ENCODE peak calls at places on chromosome 12, in five cellular contexts. One of them, this sample, is unnamed.

GRCh38 chr12:80627773-80628172 is 79.7 kb upstream of the MYF6 start:
- DNase-seq in pancreas: no peak
- DNase-seq in H1: no peak
- DNase-seq in cardiac muscle cell: no peak
- DNase-seq in neuronal stem cell: no peak
- DNase-seq in this sample: peak; percentile 12

GRCh38 chr12:48980389-48980952 is 2.3 kb downstream of the WNT1 start:
- DNase-seq in pancreas: peak; percentile 74
- DNase-seq in H1: peak; percentile 78
- DNase-seq in cardiac muscle cell: no peak
- DNase-seq in neuronal stem cell: no peak
- DNase-seq in this sample: no peak

GRCh38 chr12:9379023-9379742 is 171.0 kb upstream of the PZP start:
- DNase-seq in pancreas: no peak
- DNase-seq in H1: no peak
- DNase-seq in cardiac muscle cell: no peak
- DNase-seq in neuronal stem cell: no peak
- DNase-seq in this sample: no peak

GRCh38 chr12:78146365-78146772 is 315.7 kb downstream of the NAV3 start:
- DNase-seq in pancreas: no peak
- DNase-seq in H1: no peak
- DNase-seq in cardiac muscle cell: peak; percentile 59
- DNase-seq in neuronal stem cell: peak; percentile 17
- DNase-seq in this sample: no peak

GRCh38 chr12:48125985-48126384 is 6.8 kb downstream of the PFKM start:
- DNase-seq in pancreas: no peak
- DNase-seq in H1: no peak
- DNase-seq in cardiac muscle cell: peak; percentile 85
- DNase-seq in neuronal stem cell: no peak
- DNase-seq in this sample: no peak

GRCh38 chr12:124653169-124653931 is 85.9 kb upstream of the NCOR2 start:
- DNase-seq in pancreas: no peak
- DNase-seq in H1: no peak
- DNase-seq in cardiac muscle cell: no peak
- DNase-seq in neuronal stem cell: no peak
- DNase-seq in this sample: no peak

GRCh38 chr12:94676011-94676709 is 25.8 kb upstream of the TMCC3 start:
- DNase-seq in pancreas: no peak
- DNase-seq in H1: no peak
- DNase-seq in cardiac muscle cell: no peak
- DNase-seq in neuronal stem cell: no peak
- DNase-seq in this sample: no peak

GRCh38 chr12:86241600-86241999 is 14.6 kb downstream of the MGAT4C start:
- DNase-seq in pancreas: no peak
- DNase-seq in H1: no peak
- DNase-seq in cardiac muscle cell: no peak
- DNase-seq in neuronal stem cell: no peak
- DNase-seq in this sample: no peak

GRCh38 chr12:21559855-21560569 is 33.9 kb downstream of the SPX start:
- DNase-seq in pancreas: no peak
- DNase-seq in H1: no peak
- DNase-seq in cardiac muscle cell: no peak
- DNase-seq in neuronal stem cell: no peak
- DNase-seq in this sample: no peak

GRCh38 chr12:49912345-49912744 is 8.6 kb upstream of the FAIM2 start:
- DNase-seq in pancreas: no peak
- DNase-seq in H1: no peak
- DNase-seq in cardiac muscle cell: no peak
- DNase-seq in neuronal stem cell: no peak
- DNase-seq in this sample: no peak

GRCh38 chr12:67816269-67816668 is 167.7 kb downstream of the DYRK2 start:
- DNase-seq in pancreas: no peak
- DNase-seq in H1: no peak
- DNase-seq in cardiac muscle cell: no peak
- DNase-seq in neuronal stem cell: no peak
- DNase-seq in this sample: no peak

GRCh38 chr12:132344601-132345000 is 15.2 kb upstream of the GALNT9 start:
- DNase-seq in pancreas: peak; percentile 10
- DNase-seq in H1: no peak
- DNase-seq in cardiac muscle cell: no peak
- DNase-seq in neuronal stem cell: no peak
- DNase-seq in this sample: no peak

GRCh38 chr12:65699251-65699650 is 125.0 kb upstream of the HMGA2 start:
- DNase-seq in pancreas: no peak
- DNase-seq in H1: no peak
- DNase-seq in cardiac muscle cell: no peak
- DNase-seq in neuronal stem cell: no peak
- DNase-seq in this sample: peak; percentile 49

GRCh38 chr12:106459124-106459523 is 101.6 kb downstream of the POLR3B start:
- DNase-seq in pancreas: no peak
- DNase-seq in H1: no peak
- DNase-seq in cardiac muscle cell: no peak
- DNase-seq in neuronal stem cell: no peak
- DNase-seq in this sample: no peak

GRCh38 chr12:40271981-40272664 is 47.3 kb downstream of the LRRK2 start:
- DNase-seq in pancreas: peak; percentile 45
- DNase-seq in H1: no peak
- DNase-seq in cardiac muscle cell: no peak
- DNase-seq in neuronal stem cell: no peak
- DNase-seq in this sample: no peak

GRCh38 chr12:26636710-26637328 is 196.2 kb downstream of the ITPR2 start:
- DNase-seq in pancreas: no peak
- DNase-seq in H1: no peak
- DNase-seq in cardiac muscle cell: no peak
- DNase-seq in neuronal stem cell: no peak
- DNase-seq in this sample: peak; percentile 73

GRCh38 chr12:103966736-103967135 is 1.1 kb downstream of the TDG start:
- DNase-seq in pancreas: no peak
- DNase-seq in H1: no peak
- DNase-seq in cardiac muscle cell: peak; percentile 39
- DNase-seq in neuronal stem cell: no peak
- DNase-seq in this sample: no peak

GRCh38 chr12:109464642-109465351 is 12.3 kb downstream of the KCTD10 start:
- DNase-seq in pancreas: no peak
- DNase-seq in H1: no peak
- DNase-seq in cardiac muscle cell: no peak
- DNase-seq in neuronal stem cell: no peak
- DNase-seq in this sample: no peak

GRCh38 chr12:107027304-107028053 is 40.5 kb upstream of the MTERF2 start:
- DNase-seq in pancreas: no peak
- DNase-seq in H1: no peak
- DNase-seq in cardiac muscle cell: no peak
- DNase-seq in neuronal stem cell: no peak
- DNase-seq in this sample: peak; percentile 56

GRCh38 chr12:65826513-65827171 is 2.4 kb downstream of the HMGA2 start:
- DNase-seq in pancreas: no peak
- DNase-seq in H1: no peak
- DNase-seq in cardiac muscle cell: peak; percentile 9
- DNase-seq in neuronal stem cell: no peak
- DNase-seq in this sample: peak; percentile 92

GRCh38 chr12:60106207-60106606 is 510.4 kb downstream of the SLC16A7 start:
- DNase-seq in pancreas: no peak
- DNase-seq in H1: no peak
- DNase-seq in cardiac muscle cell: no peak
- DNase-seq in neuronal stem cell: no peak
- DNase-seq in this sample: no peak

GRCh38 chr12:31017535-31017934 is 56.1 kb upstream of the DDX11 start:
- DNase-seq in pancreas: no peak
- DNase-seq in H1: no peak
- DNase-seq in cardiac muscle cell: no peak
- DNase-seq in neuronal stem cell: no peak
- DNase-seq in this sample: no peak

GRCh38 chr12:117367006-117367638 is 5.7 kb upstream of the NOS1 start:
- DNase-seq in pancreas: peak; percentile 71
- DNase-seq in H1: peak; percentile 95
- DNase-seq in cardiac muscle cell: peak; percentile 84
- DNase-seq in neuronal stem cell: peak; percentile 89
- DNase-seq in this sample: peak; percentile 48

GRCh38 chr12:58285551-58285950 is 344.2 kb downstream of the ATP23 start:
- DNase-seq in pancreas: no peak
- DNase-seq in H1: peak; percentile 54
- DNase-seq in cardiac muscle cell: no peak
- DNase-seq in neuronal stem cell: peak; percentile 8
- DNase-seq in this sample: peak; percentile 20

GRCh38 chr12:47818007-47818376 is 1.7 kb downstream of the HDAC7 start:
- DNase-seq in pancreas: no peak
- DNase-seq in H1: no peak
- DNase-seq in cardiac muscle cell: no peak
- DNase-seq in neuronal stem cell: no peak
- DNase-seq in this sample: no peak

GRCh38 chr12:45191239-45191638 is 24.7 kb upstream of the ANO6 start:
- DNase-seq in pancreas: no peak
- DNase-seq in H1: no peak
- DNase-seq in cardiac muscle cell: no peak
- DNase-seq in neuronal stem cell: no peak
- DNase-seq in this sample: no peak

GRCh38 chr12:21001778-21002177 is 129.2 kb upstream of the SLCO1B1 start:
- DNase-seq in pancreas: no peak
- DNase-seq in H1: no peak
- DNase-seq in cardiac muscle cell: no peak
- DNase-seq in neuronal stem cell: no peak
- DNase-seq in this sample: no peak

GRCh38 chr12:72491399-72491798 is 219.2 kb downstream of the TRHDE start:
- DNase-seq in pancreas: no peak
- DNase-seq in H1: no peak
- DNase-seq in cardiac muscle cell: no peak
- DNase-seq in neuronal stem cell: no peak
- DNase-seq in this sample: no peak

GRCh38 chr12:116629451-116629850 is 70.3 kb downstream of the MAP1LC3B2 start:
- DNase-seq in pancreas: no peak
- DNase-seq in H1: no peak
- DNase-seq in cardiac muscle cell: no peak
- DNase-seq in neuronal stem cell: no peak
- DNase-seq in this sample: no peak

GRCh38 chr12:108235231-108235959 is 103.7 kb downstream of the CMKLR1 start:
- DNase-seq in pancreas: no peak
- DNase-seq in H1: no peak
- DNase-seq in cardiac muscle cell: no peak
- DNase-seq in neuronal stem cell: no peak
- DNase-seq in this sample: no peak

GRCh38 chr12:90229771-90230170 is 521.1 kb upstream of the ATP2B1 start:
- DNase-seq in pancreas: no peak
- DNase-seq in H1: no peak
- DNase-seq in cardiac muscle cell: peak; percentile 3
- DNase-seq in neuronal stem cell: peak; percentile 8
- DNase-seq in this sample: no peak

GRCh38 chr12:42483534-42483857 is 106.0 kb downstream of the PRICKLE1 start:
- DNase-seq in pancreas: peak; percentile 78
- DNase-seq in H1: peak; percentile 67
- DNase-seq in cardiac muscle cell: peak; percentile 66
- DNase-seq in neuronal stem cell: peak; percentile 63
- DNase-seq in this sample: peak; percentile 42

GRCh38 chr12:115937345-115937744 is 340.1 kb downstream of the MED13L start:
- DNase-seq in pancreas: no peak
- DNase-seq in H1: no peak
- DNase-seq in cardiac muscle cell: no peak
- DNase-seq in neuronal stem cell: no peak
- DNase-seq in this sample: no peak

GRCh38 chr12:107992870-107993451 is 136.1 kb upstream of the WSCD2 start:
- DNase-seq in pancreas: no peak
- DNase-seq in H1: peak; percentile 60
- DNase-seq in cardiac muscle cell: peak; percentile 74
- DNase-seq in neuronal stem cell: peak; percentile 35
- DNase-seq in this sample: no peak

GRCh38 chr12:46389130-46389616 is 16.6 kb upstream of the SLC38A2 start:
- DNase-seq in pancreas: no peak
- DNase-seq in H1: no peak
- DNase-seq in cardiac muscle cell: no peak
- DNase-seq in neuronal stem cell: no peak
- DNase-seq in this sample: no peak

GRCh38 chr12:53974084-53975018 is at the start of gene HOTAIR:
- DNase-seq in pancreas: peak; percentile 75
- DNase-seq in H1: no peak
- DNase-seq in cardiac muscle cell: no peak
- DNase-seq in neuronal stem cell: no peak
- DNase-seq in this sample: peak; percentile 72

GRCh38 chr12:111262277-111262676 is 106.6 kb downstream of the PHETA1 start:
- DNase-seq in pancreas: no peak
- DNase-seq in H1: no peak
- DNase-seq in cardiac muscle cell: no peak
- DNase-seq in neuronal stem cell: no peak
- DNase-seq in this sample: no peak

GRCh38 chr12:88495031-88495430 is 85.2 kb downstream of the KITLG start:
- DNase-seq in pancreas: no peak
- DNase-seq in H1: no peak
- DNase-seq in cardiac muscle cell: no peak
- DNase-seq in neuronal stem cell: no peak
- DNase-seq in this sample: no peak

GRCh38 chr12:43812042-43812441 is 5.9 kb upstream of the TWF1 start:
- DNase-seq in pancreas: no peak
- DNase-seq in H1: no peak
- DNase-seq in cardiac muscle cell: no peak
- DNase-seq in neuronal stem cell: no peak
- DNase-seq in this sample: no peak
- H3K27ac ChIP-seq in pancreas: no peak overlapping the region
- H3K27ac ChIP-seq in H1: no peak overlapping the region
- H3K27ac ChIP-seq in cardiac muscle cell: no peak overlapping the region
- H3K27ac ChIP-seq in neuronal stem cell: no peak overlapping the region
- H3K27ac ChIP-seq in this sample: no peak overlapping the region

GRCh38 chr12:51972424-51972812 is 20.9 kb downstream of the ACVR1B start:
- DNase-seq in pancreas: no peak
- DNase-seq in H1: no peak
- DNase-seq in cardiac muscle cell: no peak
- DNase-seq in neuronal stem cell: no peak
- DNase-seq in this sample: no peak
- H3K4me1 ChIP-seq in pancreas: peaks cover 40% of the 10 kb centered on the region
- H3K4me1 ChIP-seq in H1: peaks cover 3% of the 10 kb centered on the region
- H3K4me1 ChIP-seq in cardiac muscle cell: peaks cover 52% of the 10 kb centered on the region
- H3K4me1 ChIP-seq in neuronal stem cell: peaks cover 7% of the 10 kb centered on the region
- H3K4me1 ChIP-seq in this sample: peaks cover 31% of the 10 kb centered on the region

DNA sequence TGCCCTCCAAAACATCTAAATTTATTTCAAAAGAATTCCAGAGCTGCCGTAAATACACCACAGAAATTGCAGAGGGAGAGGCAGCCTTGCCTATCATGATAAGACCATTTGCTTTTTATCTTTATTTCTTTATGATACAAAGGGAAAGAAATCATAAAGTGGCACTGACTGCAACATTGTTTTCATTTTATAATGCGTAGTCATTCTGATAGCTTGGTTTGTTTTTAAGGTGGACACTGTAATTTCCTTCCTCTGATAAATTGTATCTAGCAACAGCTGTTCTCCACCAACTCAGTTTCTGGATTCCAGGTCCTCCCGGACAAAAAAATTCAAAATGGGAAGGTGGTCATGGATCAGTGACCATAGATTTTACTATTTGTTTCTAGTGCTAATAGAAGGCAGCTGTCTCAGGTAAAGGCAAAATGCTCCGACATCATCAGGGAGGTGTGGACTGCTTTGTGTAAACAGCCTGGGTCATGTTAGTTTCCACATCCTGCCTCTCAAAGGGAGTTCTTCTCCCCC is 623 bp upstream of the TSPAN8 start:
- DNase-seq in pancreas: no peak
- DNase-seq in H1: no peak
- DNase-seq in cardiac muscle cell: no peak
- DNase-seq in neuronal stem cell: no peak
- DNase-seq in this sample: no peak
- H3K4me3 ChIP-seq in pancreas: peak overlapping the region; percentile 23
- H3K4me3 ChIP-seq in H1: no peak overlapping the region
- H3K4me3 ChIP-seq in cardiac muscle cell: no peak overlapping the region
- H3K4me3 ChIP-seq in neuronal stem cell: no peak overlapping the region
- H3K4me3 ChIP-seq in this sample: no peak overlapping the region

GRCh38 chr12:56571131-56571530 is 49.5 kb downstream of the RBMS2 start:
- DNase-seq in pancreas: no peak
- DNase-seq in H1: no peak
- DNase-seq in cardiac muscle cell: peak; percentile 4
- DNase-seq in neuronal stem cell: no peak
- DNase-seq in this sample: no peak

GRCh38 chr12:56574210-56574609 is 52.6 kb downstream of the RBMS2 start:
- DNase-seq in pancreas: no peak
- DNase-seq in H1: no peak
- DNase-seq in cardiac muscle cell: no peak
- DNase-seq in neuronal stem cell: no peak
- DNase-seq in this sample: no peak
- H3K27ac ChIP-seq in pancreas: no peak overlapping the region
- H3K27ac ChIP-seq in H1: no peak overlapping the region
- H3K27ac ChIP-seq in cardiac muscle cell: no peak overlapping the region
- H3K27ac ChIP-seq in neuronal stem cell: no peak overlapping the region
- H3K27ac ChIP-seq in this sample: no peak overlapping the region